ENCODE peak calls at places on chromosomes 5 and 9, in ten cellular contexts. L, C, D, X, J, N, S, B, Y and Z are unnamed samples.
A peak's percentile ranks its signal among the peaks of the same experiment; 100 is the strongest.

GRCh38 chr9:76944011-76944410 is 38.1 kb upstream of the PRUNE2 start:
- DNase-seq in D (no peak), C (no peak), N (no peak), Y (no peak), L (no peak), J (no peak), B (no peak), X (no peak), S (no peak), Z (no peak)

GRCh38 chr5:43874772-43875171 is 271.8 kb downstream of the NNT start:
- DNase-seq in J (no peak), B (no peak), Y (peak; percentile 28), C (peak; percentile 2), N (peak; percentile 55), L (no peak), S (no peak), D (no peak), X (no peak), Z (no peak)

GRCh38 chr5:140342896-140343295 is 3.5 kb downstream of the HBEGF start:
- DNase-seq in C (no peak), L (no peak), J (no peak), Y (no peak), N (no peak), S (no peak), B (no peak), X (peak; percentile 24), D (no peak), Z (no peak)

GRCh38 chr5:96232602-96233001 is 200.4 kb downstream of the PCSK1 start:
- DNase-seq in L (no peak), J (no peak), S (no peak), B (no peak), Y (no peak), C (no peak), N (no peak), X (no peak), D (no peak), Z (no peak)

GRCh38 chr5:85921590-85921989 is 696.2 kb upstream of the COX7C start:
- DNase-seq in S (no peak), N (no peak), J (no peak), Y (no peak), L (no peak), D (no peak), B (no peak), X (no peak), C (no peak), Z (no peak)

GRCh38 chr5:89954901-89955300 is 454.7 kb downstream of the CETN3 start:
- DNase-seq in J (no peak), Y (peak; percentile 32), S (no peak), X (no peak), D (no peak), L (no peak), B (no peak), C (no peak), N (no peak), Z (no peak)

GRCh38 chr9:124576751-124577150 is 69.6 kb upstream of the NR5A1 start:
- DNase-seq in Y (no peak), B (no peak), S (no peak), L (no peak), D (no peak), J (no peak), N (no peak), X (no peak), C (no peak), Z (no peak)

GRCh38 chr5:91277840-91278239 is 105.3 kb downstream of the ARRDC3 start:
- DNase-seq in Y (no peak), J (peak; percentile 24), D (no peak), C (no peak), B (no peak), L (no peak), N (no peak), X (no peak), S (no peak), Z (no peak)

GRCh38 chr5:1799110-1799601 is 481 bp downstream of the MRPL36 start:
- DNase-seq in L (no peak), X (peak; percentile 62), B (peak; percentile 69), J (no peak), S (no peak), Y (peak; percentile 42), D (no peak), N (peak; percentile 17), C (peak; percentile 43), Z (no peak)

GRCh38 chr5:120538644-120539043 is 74.5 kb downstream of the PRR16 start:
- DNase-seq in X (no peak), N (peak; percentile 46), L (no peak), D (no peak), B (no peak), J (no peak), C (peak; percentile 61), S (no peak), Y (no peak), Z (no peak)

GRCh38 chr9:90162819-90163218 is 479.8 kb downstream of the DIRAS2 start:
- DNase-seq in N (no peak), L (no peak), B (no peak), D (no peak), Y (no peak), J (no peak), S (no peak), C (no peak), X (no peak), Z (no peak)

GRCh38 chr9:1460143-1460769 is 410.1 kb downstream of the DMRT2 start:
- DNase-seq in B (no peak), C (no peak), L (no peak), X (peak; percentile 59), J (no peak), D (no peak), N (no peak), S (no peak), Y (peak; percentile 16), Z (no peak)

DNA sequence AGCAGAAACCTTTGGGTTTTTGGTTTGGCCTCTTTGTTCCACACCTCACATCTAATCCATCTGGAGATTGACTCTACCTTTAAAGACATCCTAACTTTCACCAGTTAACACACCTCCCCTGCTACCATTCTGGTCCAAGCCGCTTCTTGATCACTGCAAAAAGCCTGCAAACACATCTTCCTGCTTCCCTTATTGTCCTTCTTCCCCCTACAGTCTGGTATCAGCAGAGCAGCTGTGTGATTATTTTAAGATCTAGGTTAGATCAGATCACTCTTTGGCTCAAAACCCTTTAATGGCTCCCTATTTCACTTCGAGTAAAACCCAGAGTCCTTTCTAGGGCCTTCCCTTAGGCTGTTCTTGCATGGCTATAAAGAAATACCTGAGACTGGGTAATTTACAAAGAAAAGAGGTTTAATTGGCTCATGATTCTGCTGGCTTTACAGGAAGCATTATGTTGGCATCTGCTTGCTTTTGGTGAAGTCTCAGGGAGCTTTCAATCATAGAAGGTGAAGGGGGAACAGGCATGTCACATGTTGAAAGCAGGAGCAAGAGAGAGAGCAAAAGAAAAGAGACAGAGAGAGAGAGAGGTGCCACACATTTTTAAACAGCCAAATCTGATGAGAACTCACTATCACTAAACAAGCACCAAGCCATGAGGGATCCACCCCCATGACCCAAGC is 1.5 kb upstream of the TEX10 start:
- DNase-seq in S (no peak), N (no peak), D (no peak), L (no peak), J (no peak), X (no peak), Y (no peak), C (no peak), B (no peak), Z (no peak)
- TF ChIP-seq CTCF in S (no peak), N (no peak), D (no peak), L (no peak), J (no peak), X (no peak), Y (no peak), C (no peak), B (no peak), Z (no peak)

GRCh38 chr5:141680178-141680577 is 1.9 kb downstream of the ARAP3 start:
- DNase-seq in C (no peak), N (no peak), L (no peak), B (no peak), D (no peak), S (no peak), Y (no peak), X (no peak), J (no peak), Z (no peak)
- TF ChIP-seq CTCF in C (no peak), N (no peak), L (no peak), B (no peak), D (no peak), S (no peak), Y (no peak), X (no peak), J (no peak), Z (no peak)

GRCh38 chr5:148457183-148457620 is 73.4 kb downstream of the FBXO38 start:
- DNase-seq in Y (peak; percentile 30), J (no peak), X (no peak), D (no peak), B (no peak), L (no peak), S (no peak), N (no peak), C (peak; percentile 27), Z (no peak)
- TF ChIP-seq CTCF in Y (peak; percentile 34), J (peak; percentile 60), X (no peak), D (peak; percentile 40), B (no peak), L (no peak), S (no peak), N (no peak), C (peak; percentile 66), Z (peak; percentile 63)

GRCh38 chr5:161022151-161022550 is 170.1 kb upstream of the ATP10B start:
- DNase-seq in C (no peak), S (no peak), D (no peak), B (no peak), N (no peak), L (no peak), Y (no peak), X (no peak), J (no peak), Z (no peak)
- TF ChIP-seq CTCF in C (no peak), S (no peak), D (no peak), B (no peak), N (no peak), L (no peak), Y (no peak), X (no peak), J (no peak), Z (no peak)

DNA sequence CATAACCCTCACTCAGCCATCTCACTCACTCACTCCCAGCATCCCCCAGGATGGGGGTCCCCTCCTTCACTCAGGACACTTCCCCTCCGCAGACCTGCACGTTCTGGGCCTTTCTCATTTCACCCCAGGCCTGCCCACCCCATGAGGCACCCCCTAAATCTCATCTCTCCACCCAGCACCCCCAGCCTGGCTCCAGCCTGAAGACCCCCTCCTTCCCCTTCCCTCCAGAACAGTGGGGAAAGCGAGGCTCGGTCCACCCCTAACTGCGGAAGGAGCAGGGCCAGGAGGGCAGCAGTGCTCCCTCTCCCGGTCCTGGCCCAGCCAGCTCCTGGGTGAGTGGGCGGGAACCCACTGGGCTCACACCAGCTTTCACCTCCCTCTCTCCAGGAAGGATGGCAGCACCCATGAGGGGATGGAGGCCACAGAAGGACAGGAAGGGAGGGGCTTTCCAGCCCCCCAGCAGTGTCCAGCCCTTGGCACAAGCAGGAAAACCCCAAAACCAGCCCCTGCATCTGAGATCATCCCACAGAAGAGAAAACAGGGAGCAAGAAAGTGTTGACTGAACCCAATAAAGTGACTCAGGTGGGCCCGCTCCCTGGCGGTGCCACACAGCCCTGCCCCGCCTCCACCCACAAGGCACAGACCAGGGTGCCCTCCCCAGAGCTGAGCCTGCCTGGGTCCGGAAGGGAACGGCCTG is 55.0 kb downstream of the LRSAM1 start:
- DNase-seq in X (no peak), J (no peak), L (no peak), S (no peak), D (no peak), Y (no peak), N (no peak), B (no peak), C (no peak), Z (no peak)
- TF ChIP-seq CTCF in X (no peak), J (no peak), L (peak; percentile 0), S (no peak), D (no peak), Y (no peak), N (no peak), B (no peak), C (no peak), Z (no peak)